ENCODE peak calls at places on chromosomes 5 and 9, in four cellular contexts. One of them, this sample, is unnamed.

GRCh38 chr9:121440265-121440664 is 59.4 kb downstream of the GGTA1 start:
- DNase-seq in HepG2: peak
- DNase-seq in GM12878: no peak
- DNase-seq in K562: peak
- DNase-seq in this sample: peak

GRCh38 chr5:72649449-72649848 is 142.2 kb upstream of the ZNF366 start:
- DNase-seq in HepG2: no peak
- DNase-seq in GM12878: no peak
- DNase-seq in K562: peak
- DNase-seq in this sample: no peak

GRCh38 chr5:111734013-111734412 is 23.0 kb downstream of the NREP start:
- DNase-seq in HepG2: no peak
- DNase-seq in GM12878: no peak
- DNase-seq in K562: no peak
- DNase-seq in this sample: no peak

GRCh38 chr9:123149067-123149466 is 115.6 kb downstream of the GPR21 start:
- DNase-seq in HepG2: no peak
- DNase-seq in GM12878: no peak
- DNase-seq in K562: no peak
- DNase-seq in this sample: no peak

GRCh38 chr9:16257604-16258003 is 612.9 kb downstream of the BNC2 start:
- DNase-seq in HepG2: no peak
- DNase-seq in GM12878: no peak
- DNase-seq in K562: no peak
- DNase-seq in this sample: peak

GRCh38 chr5:105836263-105836662 is 1834.5 kb downstream of the EFNA5 start:
- DNase-seq in HepG2: no peak
- DNase-seq in GM12878: no peak
- DNase-seq in K562: no peak
- DNase-seq in this sample: no peak

GRCh38 chr5:133450311-133450710 is 162.0 kb downstream of the FSTL4 start:
- DNase-seq in HepG2: no peak
- DNase-seq in GM12878: no peak
- DNase-seq in K562: no peak
- DNase-seq in this sample: no peak

GRCh38 chr5:555058-555623 is 30.9 kb upstream of the SLC9A3 start:
- DNase-seq in HepG2: no peak
- DNase-seq in GM12878: no peak
- DNase-seq in K562: no peak
- DNase-seq in this sample: no peak

GRCh38 chr5:93578813-93579560 is 2.0 kb downstream of the NR2F1-AS1 start:
- DNase-seq in HepG2: no peak
- DNase-seq in GM12878: no peak
- DNase-seq in K562: no peak
- DNase-seq in this sample: peak

GRCh38 chr9:113222482-113222841 is 1.1 kb downstream of the SLC31A1 start:
- DNase-seq in HepG2: peak
- DNase-seq in GM12878: no peak
- DNase-seq in K562: no peak
- DNase-seq in this sample: no peak

GRCh38 chr5:111461934-111462333 is 50.4 kb downstream of the STARD4 start:
- DNase-seq in HepG2: no peak
- DNase-seq in GM12878: no peak
- DNase-seq in K562: no peak
- DNase-seq in this sample: peak

GRCh38 chr5:52760695-52761366 is 26.9 kb upstream of the ITGA1 start:
- DNase-seq in HepG2: no peak
- DNase-seq in GM12878: no peak
- DNase-seq in K562: no peak
- DNase-seq in this sample: no peak

GRCh38 chr5:139091439-139092156 is 106.6 kb downstream of the SIL1 start:
- DNase-seq in HepG2: no peak
- DNase-seq in GM12878: no peak
- DNase-seq in K562: peak
- DNase-seq in this sample: no peak

GRCh38 chr5:172478256-172478655 is 23.9 kb upstream of the SH3PXD2B start:
- DNase-seq in HepG2: no peak
- DNase-seq in GM12878: no peak
- DNase-seq in K562: no peak
- DNase-seq in this sample: no peak

GRCh38 chr5:39172593-39172992 is 46.8 kb downstream of the FYB1 start:
- DNase-seq in HepG2: no peak
- DNase-seq in GM12878: no peak
- DNase-seq in K562: no peak
- DNase-seq in this sample: no peak

GRCh38 chr5:170143710-170144109 is 38.0 kb downstream of the FOXI1 start:
- DNase-seq in HepG2: no peak
- DNase-seq in GM12878: no peak
- DNase-seq in K562: no peak
- DNase-seq in this sample: no peak

GRCh38 chr9:114742947-114743346 is 61.0 kb upstream of the TEX48 start:
- DNase-seq in HepG2: no peak
- DNase-seq in GM12878: no peak
- DNase-seq in K562: no peak
- DNase-seq in this sample: no peak

GRCh38 chr9:114743446-114743845 is 61.5 kb upstream of the TEX48 start:
- DNase-seq in HepG2: no peak
- DNase-seq in GM12878: no peak
- DNase-seq in K562: no peak
- DNase-seq in this sample: no peak

GRCh38 chr9:114745108-114745848 is 60.6 kb downstream of the TNFSF15 start:
- DNase-seq in HepG2: no peak
- DNase-seq in GM12878: no peak
- DNase-seq in K562: no peak
- DNase-seq in this sample: no peak

GRCh38 chr9:114745879-114746550 is 59.8 kb downstream of the TNFSF15 start:
- DNase-seq in HepG2: no peak
- DNase-seq in GM12878: no peak
- DNase-seq in K562: peak
- DNase-seq in this sample: no peak

DNA sequence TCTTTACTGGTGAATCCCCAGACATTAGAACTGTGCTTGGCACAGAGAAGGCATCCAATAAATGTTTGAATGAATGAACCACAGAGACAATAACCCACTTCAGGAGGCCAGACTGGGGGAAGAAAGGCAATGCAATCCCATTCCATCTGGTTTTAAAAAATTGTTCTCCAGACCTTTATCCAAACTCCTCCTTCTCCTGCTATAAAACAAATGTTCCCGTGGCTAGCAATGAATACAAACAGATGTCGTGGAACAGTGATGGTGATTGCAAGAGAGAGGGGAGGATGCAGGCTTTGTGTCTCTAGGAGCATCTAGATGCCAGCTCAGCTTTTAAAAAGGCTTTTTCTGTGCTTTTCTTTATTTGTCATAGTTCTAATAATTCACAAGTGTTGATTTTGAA is 59.2 kb downstream of the TNFSF15 start:
- DNase-seq in HepG2: no peak
- DNase-seq in GM12878: no peak
- DNase-seq in K562: no peak
- DNase-seq in this sample: no peak
- TF ChIP-seq JUNB in HepG2: no peak
- TF ChIP-seq JUNB in GM12878: no peak
- TF ChIP-seq JUNB in K562: no peak
- TF ChIP-seq JUNB in this sample: no peak

GRCh38 chr9:129394011-129394919 is 216.2 kb upstream of the IER5L start:
- DNase-seq in HepG2: no peak
- DNase-seq in GM12878: no peak
- DNase-seq in K562: no peak
- DNase-seq in this sample: no peak
- TF ChIP-seq CREB1 in HepG2: no peak
- TF ChIP-seq CREB1 in GM12878: no peak
- TF ChIP-seq CREB1 in K562: no peak
- TF ChIP-seq CREB1 in this sample: no peak

GRCh38 chr9:91741529-91741928 is 208.5 kb downstream of the ROR2 start:
- DNase-seq in HepG2: no peak
- DNase-seq in GM12878: no peak
- DNase-seq in K562: no peak
- DNase-seq in this sample: no peak

GRCh38 chr9:91736311-91736710 is 213.7 kb downstream of the ROR2 start:
- DNase-seq in HepG2: no peak
- DNase-seq in GM12878: no peak
- DNase-seq in K562: no peak
- DNase-seq in this sample: no peak

GRCh38 chr9:91744114-91744513 is 205.9 kb downstream of the ROR2 start:
- DNase-seq in HepG2: no peak
- DNase-seq in GM12878: no peak
- DNase-seq in K562: peak
- DNase-seq in this sample: no peak

GRCh38 chr9:91736898-91737601 is 213.0 kb downstream of the ROR2 start:
- DNase-seq in HepG2: no peak
- DNase-seq in GM12878: no peak
- DNase-seq in K562: no peak
- DNase-seq in this sample: no peak

GRCh38 chr9:91740713-91741112 is 209.3 kb downstream of the ROR2 start:
- DNase-seq in HepG2: no peak
- DNase-seq in GM12878: no peak
- DNase-seq in K562: no peak
- DNase-seq in this sample: peak
- TF ChIP-seq CTCF in HepG2: no peak
- TF ChIP-seq CTCF in GM12878: no peak
- TF ChIP-seq CTCF in K562: no peak
- TF ChIP-seq CTCF in this sample: no peak

GRCh38 chr5:5348135-5348534 is 74.3 kb upstream of the ICE1 start:
- DNase-seq in HepG2: no peak
- DNase-seq in GM12878: no peak
- DNase-seq in K562: no peak
- DNase-seq in this sample: peak

GRCh38 chr5:5348576-5348975 is 73.9 kb upstream of the ICE1 start:
- DNase-seq in HepG2: no peak
- DNase-seq in GM12878: no peak
- DNase-seq in K562: no peak
- DNase-seq in this sample: no peak

GRCh38 chr5:5344606-5345005 is 77.9 kb upstream of the ICE1 start:
- DNase-seq in HepG2: no peak
- DNase-seq in GM12878: no peak
- DNase-seq in K562: no peak
- DNase-seq in this sample: no peak

GRCh38 chr5:5350101-5350500 is 72.4 kb upstream of the ICE1 start:
- DNase-seq in HepG2: peak
- DNase-seq in GM12878: no peak
- DNase-seq in K562: peak
- DNase-seq in this sample: no peak

GRCh38 chr5:5347442-5347841 is 75.0 kb upstream of the ICE1 start:
- DNase-seq in HepG2: no peak
- DNase-seq in GM12878: no peak
- DNase-seq in K562: no peak
- DNase-seq in this sample: no peak
- TF ChIP-seq JUNB in HepG2: no peak
- TF ChIP-seq JUNB in GM12878: no peak
- TF ChIP-seq JUNB in K562: no peak
- TF ChIP-seq JUNB in this sample: no peak

DNA sequence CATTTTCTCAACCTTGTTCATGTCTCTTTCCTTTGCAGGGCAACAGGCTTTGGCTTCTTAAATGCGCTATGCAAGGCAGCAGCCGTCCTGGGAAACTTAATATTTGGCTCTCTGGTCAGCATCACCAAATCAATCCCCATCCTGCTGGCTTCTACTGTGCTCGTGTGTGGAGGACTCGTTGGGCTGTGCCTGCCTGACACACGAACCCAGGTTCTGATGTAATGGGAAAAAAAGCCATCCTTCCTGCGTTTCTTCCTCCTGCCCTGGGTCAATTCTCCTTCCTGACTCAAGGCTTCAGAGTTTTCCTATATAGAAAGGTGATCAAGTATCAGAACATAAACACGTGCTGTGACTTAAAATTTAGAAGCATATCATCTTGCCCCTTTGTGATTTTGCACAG is 77.8 kb upstream of the IQGAP2 start:
- DNase-seq in HepG2: no peak
- DNase-seq in GM12878: no peak
- DNase-seq in K562: no peak
- DNase-seq in this sample: peak
- TF ChIP-seq CREB1 in HepG2: no peak
- TF ChIP-seq CREB1 in GM12878: no peak
- TF ChIP-seq CREB1 in K562: no peak
- TF ChIP-seq CREB1 in this sample: no peak

DNA sequence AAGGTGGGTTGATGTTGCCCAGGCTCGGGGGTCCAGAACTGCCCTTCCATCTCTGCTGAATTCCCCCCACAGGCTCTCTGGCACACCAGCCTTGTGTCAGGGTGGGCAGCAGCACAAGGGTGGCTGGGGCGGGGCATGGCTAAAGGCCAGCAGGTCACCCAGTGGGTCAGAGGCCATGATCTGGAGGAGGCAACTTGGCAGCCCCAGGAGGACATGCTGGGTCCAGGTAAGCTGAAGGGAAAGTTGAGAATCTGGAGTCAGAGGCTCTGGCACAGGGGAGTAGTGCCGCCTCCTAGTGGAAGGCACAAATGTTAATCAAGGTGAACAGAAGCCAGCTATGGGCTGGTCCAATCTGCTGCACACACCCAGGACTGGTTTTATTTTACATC is 6.2 kb downstream of the TMEM8B start:
- DNase-seq in HepG2: no peak
- DNase-seq in GM12878: no peak
- DNase-seq in K562: peak
- DNase-seq in this sample: peak
- TF ChIP-seq CTCF in HepG2: no peak
- TF ChIP-seq CTCF in GM12878: peak
- TF ChIP-seq CTCF in K562: peak
- TF ChIP-seq CTCF in this sample: peak

GRCh38 chr9:124454296-124454695 is 4.0 kb downstream of the ADGRD2 start:
- DNase-seq in HepG2: no peak
- DNase-seq in GM12878: no peak
- DNase-seq in K562: no peak
- DNase-seq in this sample: no peak

GRCh38 chr9:124457079-124457886 is 7.0 kb downstream of the ADGRD2 start:
- DNase-seq in HepG2: no peak
- DNase-seq in GM12878: no peak
- DNase-seq in K562: no peak
- DNase-seq in this sample: no peak

GRCh38 chr9:124454791-124455443 is 4.7 kb downstream of the ADGRD2 start:
- DNase-seq in HepG2: no peak
- DNase-seq in GM12878: no peak
- DNase-seq in K562: no peak
- DNase-seq in this sample: no peak

GRCh38 chr9:124456341-124457078 is 6.3 kb downstream of the ADGRD2 start:
- DNase-seq in HepG2: no peak
- DNase-seq in GM12878: no peak
- DNase-seq in K562: no peak
- DNase-seq in this sample: no peak

DNA sequence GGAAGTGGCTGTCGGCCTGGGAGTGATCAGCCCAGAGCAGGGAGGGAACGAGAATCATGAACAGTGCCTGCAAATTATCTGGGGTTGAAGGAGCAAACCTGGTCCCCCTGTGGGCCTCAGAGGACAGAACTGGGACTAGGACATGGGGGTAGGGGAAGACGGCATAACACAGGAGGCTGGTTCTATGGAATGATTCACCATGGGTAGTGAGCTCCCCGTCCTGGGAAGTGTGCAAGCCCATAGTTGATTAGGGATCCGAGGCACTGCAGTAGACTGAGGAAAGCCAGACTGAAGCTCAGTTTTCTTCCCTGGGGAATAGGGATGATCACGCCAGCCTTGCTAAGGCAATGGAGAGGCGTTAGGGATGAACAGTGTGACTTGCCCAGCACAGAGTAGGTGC is 5.6 kb downstream of the ADGRD2 start:
- DNase-seq in HepG2: no peak
- DNase-seq in GM12878: no peak
- DNase-seq in K562: no peak
- DNase-seq in this sample: no peak
- TF ChIP-seq JUNB in HepG2: no peak
- TF ChIP-seq JUNB in GM12878: no peak
- TF ChIP-seq JUNB in K562: no peak
- TF ChIP-seq JUNB in this sample: no peak